ENCODE peak calls at places on chromosomes 12 and 14, in nine cellular contexts. M is WERI-Rb-1, J is kidney epithelial cell, P is hepatocyte, A is foreskin fibroblast, V is PC-9, N is K562, T is mucosa of descending colon, L is IMR-90. B is an unnamed sample.

GRCh38 chr14:32595496-32595895 is 266.4 kb downstream of the AKAP6 start:
- DNase-seq in L (no peak), V (no peak), A (no peak), N (no peak), P (no peak), T (no peak), J (no peak), M (no peak), B (no peak)

GRCh38 chr12:16385779-16386646 is 38.6 kb downstream of the MGST1 start:
- DNase-seq in T (peak; percentile 57), L (peak; percentile 70), A (peak; percentile 75), J (peak; percentile 10), N (no peak), M (peak; percentile 55), P (peak; percentile 68), V (no peak), B (peak; percentile 91)

GRCh38 chr12:77855548-77855947 is 24.9 kb downstream of the NAV3 start:
- DNase-seq in V (no peak), L (peak; percentile 2), J (no peak), P (no peak), N (no peak), A (peak; percentile 66), M (no peak), T (no peak), B (no peak)

GRCh38 chr12:1777798-1778197 is 42.6 kb upstream of the LRTM2 start:
- DNase-seq in L (peak; percentile 92), M (no peak), J (no peak), N (no peak), T (no peak), P (no peak), V (no peak), A (peak; percentile 83), B (no peak)

GRCh38 chr12:98894412-98895085 is 249.5 kb downstream of the APAF1 start:
- DNase-seq in J (no peak), A (no peak), T (no peak), P (no peak), M (peak; percentile 29), L (no peak), N (no peak), V (no peak), B (peak; percentile 58)

GRCh38 chr14:83196235-83196634 is 1662.6 kb upstream of the SEL1L start:
- DNase-seq in N (no peak), M (no peak), V (no peak), P (no peak), L (peak; percentile 47), J (no peak), T (no peak), A (peak; percentile 36), B (no peak)

GRCh38 chr14:103121846-103122577 is 1.2 kb upstream of the TNFAIP2 start:
- DNase-seq in A (peak; percentile 50), J (peak; percentile 85), M (peak; percentile 64), V (peak; percentile 100), P (peak; percentile 87), T (peak; percentile 81), L (peak; percentile 53), N (peak; percentile 62), B (peak; percentile 84)

GRCh38 chr14:68680541-68681051 is 112.3 kb downstream of the ZFP36L1 start:
- DNase-seq in M (no peak), T (no peak), N (no peak), J (no peak), P (no peak), L (peak; percentile 24), A (peak; percentile 84), V (no peak), B (no peak)

GRCh38 chr12:57864382-57864781 is 17.9 kb upstream of the CTDSP2 start:
- DNase-seq in L (no peak), N (no peak), A (peak; percentile 72), J (no peak), T (no peak), V (no peak), P (no peak), M (no peak), B (peak; percentile 29)

GRCh38 chr12:67624355-67624754 is 24.2 kb upstream of the DYRK2 start:
- DNase-seq in P (no peak), M (no peak), A (no peak), J (no peak), T (no peak), V (no peak), N (no peak), L (no peak), B (no peak)

GRCh38 chr14:86310148-86310547 is 780.2 kb downstream of the FLRT2 start:
- DNase-seq in P (no peak), T (no peak), M (no peak), V (no peak), J (no peak), L (no peak), A (no peak), N (no peak), B (no peak)

GRCh38 chr12:84658877-84659276 is 253.7 kb downstream of the SLC6A15 start:
- DNase-seq in N (no peak), T (no peak), A (no peak), L (no peak), V (no peak), M (no peak), P (no peak), J (no peak), B (no peak)

GRCh38 chr12:27965966-27966365 is 6.6 kb downstream of the PTHLH start:
- DNase-seq in L (peak; percentile 63), T (no peak), M (no peak), P (no peak), A (peak; percentile 77), V (no peak), J (peak; percentile 67), N (no peak), B (no peak)

GRCh38 chr14:100393906-100394732 is 71.0 kb downstream of the SLC25A47 start:
- DNase-seq in M (peak; percentile 84), V (no peak), T (no peak), N (no peak), P (no peak), J (no peak), L (no peak), A (no peak), B (no peak)

GRCh38 chr12:49805409-49805808 is 22.8 kb downstream of the NCKAP5L start:
- DNase-seq in T (no peak), J (no peak), M (no peak), N (no peak), L (no peak), P (no peak), V (no peak), A (no peak), B (no peak)

GRCh38 chr12:66118240-66118891 is 12.2 kb downstream of the LLPH start:
- DNase-seq in T (no peak), J (peak; percentile 23), V (no peak), L (peak; percentile 76), A (peak; percentile 34), N (no peak), P (no peak), M (no peak), B (no peak)

GRCh38 chr12:66117242-66117641 is 13.3 kb downstream of the LLPH start:
- DNase-seq in P (no peak), V (no peak), T (no peak), M (no peak), L (no peak), J (no peak), A (no peak), N (no peak), B (no peak)

GRCh38 chr12:66119229-66119869 is 11.2 kb downstream of the LLPH start:
- DNase-seq in T (no peak), M (no peak), V (no peak), N (no peak), L (peak; percentile 29), J (no peak), P (no peak), A (peak; percentile 57), B (no peak)

GRCh38 chr12:66119870-66120241 is 10.7 kb downstream of the LLPH start:
- DNase-seq in P (no peak), N (no peak), M (no peak), L (no peak), J (no peak), A (no peak), T (no peak), V (no peak), B (no peak)

GRCh38 chr12:66120477-66120876 is 10.1 kb downstream of the LLPH start:
- DNase-seq in L (no peak), A (peak; percentile 31), J (no peak), N (no peak), M (no peak), V (no peak), P (no peak), T (no peak), B (peak; percentile 47)
- TF ChIP-seq CTCF in L (peak; percentile 15), A (peak; percentile 5), J (peak; percentile 11), N (no peak), M (no peak), V (peak; percentile 34), P (peak; percentile 30), T (no peak), B (peak; percentile 64)

DNA sequence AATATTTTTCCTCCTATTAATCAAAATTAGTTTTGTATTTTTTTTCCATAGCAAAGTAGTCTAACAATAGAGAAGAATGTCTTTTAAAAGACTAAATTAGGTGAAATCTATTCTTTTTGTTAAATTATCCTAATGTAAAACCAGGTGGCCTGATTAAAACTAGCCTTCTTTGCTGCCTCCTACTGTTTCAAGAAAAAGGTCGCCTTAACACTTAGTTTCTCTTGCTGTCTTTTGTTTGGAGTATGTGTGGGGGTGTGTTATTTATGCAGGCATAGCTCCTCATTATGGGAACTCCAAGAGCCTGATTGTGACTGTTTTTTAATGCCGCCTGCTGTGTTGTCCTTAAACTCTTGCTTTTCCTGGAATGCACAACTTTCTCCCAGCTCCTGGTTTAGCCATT is 855.3 kb downstream of the DIO2 start:
- DNase-seq in V (no peak), A (no peak), J (no peak), M (no peak), L (peak; percentile 32), N (no peak), P (no peak), T (no peak), B (peak; percentile 3)
- TF ChIP-seq CTCF in V (no peak), A (peak; percentile 19), J (peak; percentile 22), M (peak; percentile 1), L (no peak), N (no peak), P (peak; percentile 34), T (no peak), B (no peak)

GRCh38 chr12:97404549-97404948 is 58.1 kb upstream of the RMST start:
- DNase-seq in M (peak; percentile 56), J (peak; percentile 25), V (no peak), N (peak; percentile 10), L (peak; percentile 6), T (peak; percentile 11), P (peak; percentile 69), A (no peak), B (peak; percentile 49)
- TF ChIP-seq CTCF in M (peak; percentile 82), J (peak; percentile 96), V (peak; percentile 74), N (peak; percentile 27), L (peak; percentile 42), T (no peak), P (peak; percentile 77), A (peak; percentile 31), B (peak; percentile 73)

DNA sequence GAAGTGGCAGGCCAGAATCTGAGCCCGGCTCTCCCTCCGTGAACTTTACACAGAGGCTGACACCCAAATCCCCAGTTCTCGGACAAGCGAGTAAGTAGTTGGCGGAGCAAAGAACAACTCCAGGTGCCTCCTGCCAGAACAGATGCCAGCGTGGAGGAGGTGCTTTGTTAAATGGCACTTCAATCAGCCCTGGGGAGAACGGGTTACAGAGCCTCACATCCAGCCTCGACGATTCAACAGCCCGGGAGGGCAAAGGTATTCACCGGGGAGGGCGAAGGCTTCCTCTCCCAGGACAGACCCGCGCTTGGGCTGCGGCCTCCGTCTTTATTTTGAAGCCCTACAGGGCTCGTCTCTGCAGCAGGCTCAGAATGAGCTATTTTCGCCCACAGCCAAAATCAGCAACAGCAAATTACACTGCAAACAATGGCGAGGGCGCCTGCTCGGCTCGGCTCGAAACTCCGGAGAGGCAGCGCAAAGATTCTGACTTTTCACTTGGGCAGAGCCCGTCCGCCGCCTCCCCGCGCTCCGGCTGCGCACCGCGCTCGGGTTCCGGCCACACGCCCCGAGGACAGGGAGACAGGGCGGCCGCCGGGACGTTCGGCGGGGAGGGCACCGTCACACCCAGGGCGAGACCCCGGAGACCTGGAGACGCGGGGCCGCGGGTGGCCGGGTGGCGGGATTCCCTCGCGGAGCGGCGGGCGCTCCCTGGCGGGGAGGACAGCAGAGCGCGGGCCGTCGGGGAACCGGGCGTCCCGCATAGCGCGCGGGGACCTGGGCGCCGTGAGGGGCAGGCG is 811 bp downstream of the TMCC3 start:
- DNase-seq in T (peak; percentile 62), N (no peak), L (peak; percentile 4), A (peak; percentile 71), J (no peak), V (no peak), P (peak; percentile 67), M (peak; percentile 43), B (no peak)
- TF ChIP-seq CTCF in T (no peak), N (no peak), L (peak; percentile 14), A (no peak), J (no peak), V (no peak), P (peak; percentile 38), M (peak; percentile 52), B (peak; percentile 22)

B was measured in A673.